ENCODE peak calls at places on chromosomes 11 and 22, in four cellular contexts. Z, E, B and Q are unnamed samples.

GRCh38 chr11:121800704-121801516 is 315.1 kb downstream of the BLID start:
- DNase-seq in Z (no peak), E (no peak), B (no peak), Q (no peak)

GRCh38 chr11:121723261-121723741 is 270.5 kb upstream of the SORL1-AS1 start:
- DNase-seq in Z (no peak), E (no peak), B (no peak), Q (peak)

GRCh38 chr11:17214338-17214737 is 6.6 kb upstream of the PIK3C2A start:
- DNase-seq in Z (no peak), E (no peak), B (no peak), Q (no peak)

GRCh38 chr11:62390727-62391126 is 28.1 kb upstream of the SCGB1A1 start:
- DNase-seq in Z (no peak), E (no peak), B (peak), Q (no peak)

GRCh38 chr11:64859542-64860414 is 15.3 kb upstream of the CDC42BPG start:
- DNase-seq in Z (no peak), E (no peak), B (no peak), Q (no peak)

GRCh38 chr11:84780689-84781293 is 846.4 kb downstream of the DLG2 start:
- DNase-seq in Z (no peak), E (peak), B (peak), Q (peak)

GRCh38 chr22:21636629-21637218 is 4.2 kb downstream of the CCDC116 start:
- DNase-seq in Z (no peak), E (no peak), B (no peak), Q (no peak)

GRCh38 chr11:58316142-58316541 is 42.7 kb downstream of the OR5B17 start:
- DNase-seq in Z (no peak), E (no peak), B (peak), Q (peak)

GRCh38 chr11:6604081-6604626 is 580 bp downstream of the ILK start:
- DNase-seq in Z (no peak), E (no peak), B (peak), Q (peak)